ENCODE peak calls at places on chromosome 6, in eight cellular contexts. One of them, this sample, is unnamed.

GRCh38 chr6:113873043-113873667 is 16.0 kb downstream of the MARCKS start:
- DNase-seq in right atrium auricular region: no peak
- DNase-seq in CD8-positive, alpha-beta T cell: no peak
- DNase-seq in GM23338: peak
- DNase-seq in neural crest cell: no peak
- DNase-seq in BJ: no peak
- DNase-seq in HFFc6: no peak
- DNase-seq in Peyer's patch: peak
- DNase-seq in this sample: peak

GRCh38 chr6:151425561-151425960 is 26.4 kb downstream of the RMND1 start:
- DNase-seq in right atrium auricular region: no peak
- DNase-seq in GM23338: no peak
- DNase-seq in HFFc6: no peak
- DNase-seq in neural crest cell: no peak
- DNase-seq in BJ: no peak
- DNase-seq in Peyer's patch: peak
- DNase-seq in CD8-positive, alpha-beta T cell: no peak
- DNase-seq in this sample: no peak

GRCh38 chr6:100078509-100078908 is 84.5 kb upstream of the MCHR2 start:
- DNase-seq in right atrium auricular region: no peak
- DNase-seq in GM23338: peak
- DNase-seq in CD8-positive, alpha-beta T cell: no peak
- DNase-seq in HFFc6: peak
- DNase-seq in BJ: no peak
- DNase-seq in neural crest cell: no peak
- DNase-seq in Peyer's patch: no peak
- DNase-seq in this sample: no peak

GRCh38 chr6:140921366-140922226 is 1211.1 kb upstream of the GJE1 start:
- DNase-seq in right atrium auricular region: no peak
- DNase-seq in GM23338: peak
- DNase-seq in HFFc6: peak
- DNase-seq in neural crest cell: no peak
- DNase-seq in BJ: peak
- DNase-seq in CD8-positive, alpha-beta T cell: no peak
- DNase-seq in Peyer's patch: no peak
- DNase-seq in this sample: no peak

GRCh38 chr6:166448432-166448831 is 65.7 kb upstream of the MPC1 start:
- DNase-seq in GM23338: no peak
- DNase-seq in BJ: no peak
- DNase-seq in Peyer's patch: no peak
- DNase-seq in right atrium auricular region: no peak
- DNase-seq in CD8-positive, alpha-beta T cell: no peak
- DNase-seq in neural crest cell: no peak
- DNase-seq in HFFc6: no peak
- DNase-seq in this sample: no peak

GRCh38 chr6:41894366-41895299 is 542 bp downstream of the USP49 start:
- DNase-seq in neural crest cell: peak
- DNase-seq in GM23338: peak
- DNase-seq in Peyer's patch: no peak
- DNase-seq in CD8-positive, alpha-beta T cell: no peak
- DNase-seq in right atrium auricular region: no peak
- DNase-seq in BJ: no peak
- DNase-seq in HFFc6: no peak
- DNase-seq in this sample: peak

GRCh38 chr6:21885532-21886089 is 292.1 kb downstream of the SOX4 start:
- DNase-seq in BJ: peak
- DNase-seq in HFFc6: peak
- DNase-seq in neural crest cell: peak
- DNase-seq in CD8-positive, alpha-beta T cell: no peak
- DNase-seq in Peyer's patch: no peak
- DNase-seq in GM23338: no peak
- DNase-seq in right atrium auricular region: peak
- DNase-seq in this sample: no peak

GRCh38 chr6:35895560-35895959 is 25.3 kb downstream of the SRPK1 start:
- DNase-seq in neural crest cell: no peak
- DNase-seq in Peyer's patch: no peak
- DNase-seq in BJ: no peak
- DNase-seq in CD8-positive, alpha-beta T cell: no peak
- DNase-seq in HFFc6: no peak
- DNase-seq in GM23338: no peak
- DNase-seq in right atrium auricular region: no peak
- DNase-seq in this sample: no peak

GRCh38 chr6:151447237-151447636 is 4.7 kb downstream of the RMND1 start:
- DNase-seq in HFFc6: no peak
- DNase-seq in neural crest cell: no peak
- DNase-seq in BJ: no peak
- DNase-seq in CD8-positive, alpha-beta T cell: no peak
- DNase-seq in Peyer's patch: no peak
- DNase-seq in right atrium auricular region: no peak
- DNase-seq in GM23338: no peak
- DNase-seq in this sample: no peak

GRCh38 chr6:33433560-33434191 is 13.8 kb downstream of the SYNGAP1 start:
- DNase-seq in CD8-positive, alpha-beta T cell: no peak
- DNase-seq in GM23338: peak
- DNase-seq in right atrium auricular region: no peak
- DNase-seq in Peyer's patch: no peak
- DNase-seq in neural crest cell: no peak
- DNase-seq in BJ: no peak
- DNase-seq in HFFc6: no peak
- DNase-seq in this sample: no peak

GRCh38 chr6:47162231-47162630 is 120.1 kb upstream of the ADGRF1 start:
- DNase-seq in HFFc6: no peak
- DNase-seq in neural crest cell: no peak
- DNase-seq in BJ: no peak
- DNase-seq in Peyer's patch: no peak
- DNase-seq in right atrium auricular region: no peak
- DNase-seq in CD8-positive, alpha-beta T cell: no peak
- DNase-seq in GM23338: no peak
- DNase-seq in this sample: no peak

GRCh38 chr6:13892007-13892640 is 32.6 kb upstream of the RNF182 start:
- DNase-seq in BJ: no peak
- DNase-seq in GM23338: no peak
- DNase-seq in CD8-positive, alpha-beta T cell: no peak
- DNase-seq in HFFc6: no peak
- DNase-seq in right atrium auricular region: no peak
- DNase-seq in Peyer's patch: no peak
- DNase-seq in neural crest cell: no peak
- DNase-seq in this sample: no peak

GRCh38 chr6:12286381-12287132 is 3.6 kb upstream of the EDN1 start:
- DNase-seq in HFFc6: peak
- DNase-seq in BJ: peak
- DNase-seq in GM23338: no peak
- DNase-seq in right atrium auricular region: no peak
- DNase-seq in CD8-positive, alpha-beta T cell: no peak
- DNase-seq in neural crest cell: no peak
- DNase-seq in Peyer's patch: no peak
- DNase-seq in this sample: no peak

GRCh38 chr6:80022803-80023202 is 18.4 kb downstream of the TTK start:
- DNase-seq in GM23338: no peak
- DNase-seq in Peyer's patch: no peak
- DNase-seq in right atrium auricular region: no peak
- DNase-seq in BJ: no peak
- DNase-seq in CD8-positive, alpha-beta T cell: no peak
- DNase-seq in HFFc6: peak
- DNase-seq in neural crest cell: no peak
- DNase-seq in this sample: no peak

GRCh38 chr6:43334466-43335095 is 26.0 kb upstream of the CRIP3 start:
- DNase-seq in right atrium auricular region: no peak
- DNase-seq in HFFc6: peak
- DNase-seq in CD8-positive, alpha-beta T cell: no peak
- DNase-seq in Peyer's patch: no peak
- DNase-seq in neural crest cell: no peak
- DNase-seq in GM23338: peak
- DNase-seq in BJ: peak
- DNase-seq in this sample: no peak

GRCh38 chr6:158269657-158270056 is 42.6 kb upstream of the TULP4 start:
- DNase-seq in right atrium auricular region: no peak
- DNase-seq in neural crest cell: no peak
- DNase-seq in GM23338: peak
- DNase-seq in CD8-positive, alpha-beta T cell: no peak
- DNase-seq in Peyer's patch: no peak
- DNase-seq in BJ: no peak
- DNase-seq in HFFc6: no peak
- DNase-seq in this sample: no peak

GRCh38 chr6:47741807-47742206 is 40.0 kb upstream of the OPN5 start:
- DNase-seq in HFFc6: no peak
- DNase-seq in neural crest cell: no peak
- DNase-seq in Peyer's patch: no peak
- DNase-seq in GM23338: no peak
- DNase-seq in right atrium auricular region: no peak
- DNase-seq in CD8-positive, alpha-beta T cell: no peak
- DNase-seq in BJ: no peak
- DNase-seq in this sample: no peak

GRCh38 chr6:75334266-75335040 is 49.9 kb upstream of the TMEM30A start:
- DNase-seq in Peyer's patch: no peak
- DNase-seq in BJ: peak
- DNase-seq in neural crest cell: no peak
- DNase-seq in right atrium auricular region: no peak
- DNase-seq in CD8-positive, alpha-beta T cell: no peak
- DNase-seq in HFFc6: peak
- DNase-seq in GM23338: peak
- DNase-seq in this sample: no peak

GRCh38 chr6:158165919-158166416 is 2.1 kb downstream of the SERAC1 start:
- DNase-seq in right atrium auricular region: no peak
- DNase-seq in CD8-positive, alpha-beta T cell: no peak
- DNase-seq in HFFc6: no peak
- DNase-seq in GM23338: no peak
- DNase-seq in Peyer's patch: no peak
- DNase-seq in BJ: no peak
- DNase-seq in neural crest cell: no peak
- DNase-seq in this sample: no peak

GRCh38 chr6:144528605-144529425 is 243.7 kb downstream of the UTRN start:
- DNase-seq in HFFc6: no peak
- DNase-seq in CD8-positive, alpha-beta T cell: no peak
- DNase-seq in BJ: no peak
- DNase-seq in Peyer's patch: no peak
- DNase-seq in right atrium auricular region: no peak
- DNase-seq in GM23338: peak
- DNase-seq in neural crest cell: no peak
- DNase-seq in this sample: no peak

GRCh38 chr6:35302604-35303218 is 5.1 kb downstream of the DEF6 start:
- DNase-seq in GM23338: peak
- DNase-seq in HFFc6: no peak
- DNase-seq in right atrium auricular region: no peak
- DNase-seq in Peyer's patch: peak
- DNase-seq in BJ: no peak
- DNase-seq in neural crest cell: no peak
- DNase-seq in CD8-positive, alpha-beta T cell: peak
- DNase-seq in this sample: peak

DNA sequence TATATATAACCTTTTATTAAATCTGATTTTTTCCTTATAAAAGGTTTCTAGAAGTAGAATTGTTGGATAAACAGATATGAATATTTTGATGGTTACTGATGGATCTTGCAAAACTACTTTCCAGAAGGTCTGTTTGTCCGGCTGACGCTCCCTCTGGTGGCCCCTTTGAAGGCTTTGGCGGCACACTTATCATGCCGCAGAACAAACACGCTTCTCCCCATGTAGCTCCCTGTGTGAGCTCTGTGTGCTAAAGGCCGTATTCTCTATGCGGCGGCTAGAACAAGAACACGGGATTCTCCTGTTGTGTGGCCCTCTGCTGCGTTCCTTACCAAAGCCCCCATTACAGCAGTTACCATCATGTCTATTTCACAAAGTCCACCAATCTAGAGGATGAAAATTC is 30.0 kb downstream of the PPP1R3G start:
- DNase-seq in neural crest cell: no peak
- DNase-seq in Peyer's patch: no peak
- DNase-seq in HFFc6: no peak
- DNase-seq in GM23338: no peak
- DNase-seq in BJ: no peak
- DNase-seq in CD8-positive, alpha-beta T cell: no peak
- DNase-seq in right atrium auricular region: no peak
- DNase-seq in this sample: no peak
- TF ChIP-seq CTCF in neural crest cell: peak
- TF ChIP-seq CTCF in Peyer's patch: no peak
- TF ChIP-seq CTCF in HFFc6: peak
- TF ChIP-seq CTCF in GM23338: no peak
- TF ChIP-seq CTCF in BJ: peak
- TF ChIP-seq CTCF in CD8-positive, alpha-beta T cell: no peak
- TF ChIP-seq CTCF in right atrium auricular region: peak
- TF ChIP-seq CTCF in this sample: no peak

GRCh38 chr6:26408828-26409730 is 7.0 kb downstream of the BTN3A1 start:
- DNase-seq in CD8-positive, alpha-beta T cell: no peak
- DNase-seq in Peyer's patch: no peak
- DNase-seq in right atrium auricular region: no peak
- DNase-seq in neural crest cell: no peak
- DNase-seq in GM23338: peak
- DNase-seq in BJ: no peak
- DNase-seq in HFFc6: no peak
- DNase-seq in this sample: no peak
- TF ChIP-seq CTCF in CD8-positive, alpha-beta T cell: no peak
- TF ChIP-seq CTCF in Peyer's patch: no peak
- TF ChIP-seq CTCF in right atrium auricular region: no peak
- TF ChIP-seq CTCF in neural crest cell: no peak
- TF ChIP-seq CTCF in GM23338: peak
- TF ChIP-seq CTCF in BJ: no peak
- TF ChIP-seq CTCF in HFFc6: no peak
- TF ChIP-seq CTCF in this sample: no peak

GRCh38 chr6:51410453-51410852 is 591.8 kb downstream of the TFAP2B start:
- DNase-seq in BJ: no peak
- DNase-seq in CD8-positive, alpha-beta T cell: no peak
- DNase-seq in HFFc6: no peak
- DNase-seq in right atrium auricular region: no peak
- DNase-seq in GM23338: no peak
- DNase-seq in Peyer's patch: no peak
- DNase-seq in neural crest cell: no peak
- DNase-seq in this sample: no peak
- TF ChIP-seq CTCF in BJ: no peak
- TF ChIP-seq CTCF in CD8-positive, alpha-beta T cell: no peak
- TF ChIP-seq CTCF in HFFc6: no peak
- TF ChIP-seq CTCF in right atrium auricular region: no peak
- TF ChIP-seq CTCF in GM23338: no peak
- TF ChIP-seq CTCF in Peyer's patch: no peak
- TF ChIP-seq CTCF in neural crest cell: no peak
- TF ChIP-seq CTCF in this sample: no peak

GRCh38 chr6:3405182-3405518 is 51.7 kb downstream of the SLC22A23 start:
- DNase-seq in GM23338: no peak
- DNase-seq in CD8-positive, alpha-beta T cell: no peak
- DNase-seq in right atrium auricular region: no peak
- DNase-seq in HFFc6: no peak
- DNase-seq in BJ: no peak
- DNase-seq in neural crest cell: no peak
- DNase-seq in Peyer's patch: no peak
- DNase-seq in this sample: no peak

GRCh38 chr6:3405679-3406078 is 51.2 kb downstream of the SLC22A23 start:
- DNase-seq in BJ: no peak
- DNase-seq in Peyer's patch: no peak
- DNase-seq in CD8-positive, alpha-beta T cell: no peak
- DNase-seq in neural crest cell: no peak
- DNase-seq in GM23338: no peak
- DNase-seq in HFFc6: no peak
- DNase-seq in right atrium auricular region: no peak
- DNase-seq in this sample: no peak

GRCh38 chr6:3402310-3403243 is 54.3 kb downstream of the SLC22A23 start:
- DNase-seq in GM23338: no peak
- DNase-seq in right atrium auricular region: no peak
- DNase-seq in CD8-positive, alpha-beta T cell: no peak
- DNase-seq in neural crest cell: no peak
- DNase-seq in Peyer's patch: no peak
- DNase-seq in BJ: no peak
- DNase-seq in HFFc6: no peak
- DNase-seq in this sample: no peak

GRCh38 chr6:3406362-3406809 is 50.5 kb downstream of the SLC22A23 start:
- DNase-seq in neural crest cell: no peak
- DNase-seq in BJ: no peak
- DNase-seq in Peyer's patch: no peak
- DNase-seq in right atrium auricular region: no peak
- DNase-seq in GM23338: no peak
- DNase-seq in HFFc6: no peak
- DNase-seq in CD8-positive, alpha-beta T cell: no peak
- DNase-seq in this sample: no peak

GRCh38 chr6:3403244-3404154 is 53.4 kb downstream of the SLC22A23 start:
- DNase-seq in Peyer's patch: peak
- DNase-seq in BJ: no peak
- DNase-seq in CD8-positive, alpha-beta T cell: no peak
- DNase-seq in neural crest cell: no peak
- DNase-seq in right atrium auricular region: no peak
- DNase-seq in HFFc6: no peak
- DNase-seq in GM23338: peak
- DNase-seq in this sample: no peak
- TF ChIP-seq CTCF in Peyer's patch: no peak
- TF ChIP-seq CTCF in BJ: no peak
- TF ChIP-seq CTCF in CD8-positive, alpha-beta T cell: no peak
- TF ChIP-seq CTCF in neural crest cell: no peak
- TF ChIP-seq CTCF in right atrium auricular region: no peak
- TF ChIP-seq CTCF in HFFc6: no peak
- TF ChIP-seq CTCF in GM23338: peak
- TF ChIP-seq CTCF in this sample: no peak